ENCODE peak calls at places on chromosomes 11 and 22, in nine cellular contexts. Y is stomach, Z is heart left ventricle, F is uterus, A is right lobe of liver, H is Peyer's patch, Q is transverse colon, B is esophagus muscularis mucosa, J is IMR-90. S is an unnamed sample.

GRCh38 chr22:34334893-34335292 is 414.6 kb upstream of the LARGE1 start:
- DNase-seq in Q (no peak), Z (no peak), A (no peak), B (peak; percentile 21), H (no peak), F (no peak), J (no peak), Y (no peak), S (no peak)

GRCh38 chr11:101567086-101567485 is 16.7 kb downstream of the TRPC6 start:
- DNase-seq in J (no peak), H (no peak), Q (no peak), B (no peak), Z (no peak), Y (no peak), A (no peak), F (no peak), S (no peak)

GRCh38 chr11:92269021-92269420 is 44.4 kb downstream of the FAT3 start:
- DNase-seq in H (no peak), A (no peak), F (no peak), Z (no peak), Q (no peak), Y (no peak), J (peak; percentile 42), B (no peak), S (no peak)

GRCh38 chr22:49789289-49790141 is 38.2 kb downstream of the BRD1 start:
- DNase-seq in B (no peak), Y (no peak), H (peak; percentile 63), J (peak; percentile 45), F (peak; percentile 41), Q (peak; percentile 31), Z (peak; percentile 70), A (peak; percentile 71), S (no peak)

GRCh38 chr11:31821779-31822574 is 10.9 kb upstream of the PAX6 start:
- DNase-seq in J (no peak), Q (no peak), A (no peak), H (no peak), Z (no peak), F (no peak), B (no peak), Y (no peak), S (no peak)

GRCh38 chr22:20912494-20912893 is 4.7 kb upstream of the CRKL start:
- DNase-seq in J (no peak), Q (no peak), B (no peak), Z (no peak), Y (no peak), F (no peak), A (no peak), H (no peak), S (no peak)

GRCh38 chr11:119786431-119787073 is 57.6 kb upstream of the NECTIN1 start:
- DNase-seq in H (no peak), Z (no peak), F (no peak), Q (no peak), B (no peak), A (no peak), J (no peak), Y (no peak), S (no peak)

GRCh38 chr22:32219030-32219429 is 14.2 kb upstream of the RFPL2 start:
- DNase-seq in F (no peak), H (no peak), Q (no peak), Y (no peak), J (no peak), B (no peak), A (no peak), Z (no peak), S (no peak)

DNA sequence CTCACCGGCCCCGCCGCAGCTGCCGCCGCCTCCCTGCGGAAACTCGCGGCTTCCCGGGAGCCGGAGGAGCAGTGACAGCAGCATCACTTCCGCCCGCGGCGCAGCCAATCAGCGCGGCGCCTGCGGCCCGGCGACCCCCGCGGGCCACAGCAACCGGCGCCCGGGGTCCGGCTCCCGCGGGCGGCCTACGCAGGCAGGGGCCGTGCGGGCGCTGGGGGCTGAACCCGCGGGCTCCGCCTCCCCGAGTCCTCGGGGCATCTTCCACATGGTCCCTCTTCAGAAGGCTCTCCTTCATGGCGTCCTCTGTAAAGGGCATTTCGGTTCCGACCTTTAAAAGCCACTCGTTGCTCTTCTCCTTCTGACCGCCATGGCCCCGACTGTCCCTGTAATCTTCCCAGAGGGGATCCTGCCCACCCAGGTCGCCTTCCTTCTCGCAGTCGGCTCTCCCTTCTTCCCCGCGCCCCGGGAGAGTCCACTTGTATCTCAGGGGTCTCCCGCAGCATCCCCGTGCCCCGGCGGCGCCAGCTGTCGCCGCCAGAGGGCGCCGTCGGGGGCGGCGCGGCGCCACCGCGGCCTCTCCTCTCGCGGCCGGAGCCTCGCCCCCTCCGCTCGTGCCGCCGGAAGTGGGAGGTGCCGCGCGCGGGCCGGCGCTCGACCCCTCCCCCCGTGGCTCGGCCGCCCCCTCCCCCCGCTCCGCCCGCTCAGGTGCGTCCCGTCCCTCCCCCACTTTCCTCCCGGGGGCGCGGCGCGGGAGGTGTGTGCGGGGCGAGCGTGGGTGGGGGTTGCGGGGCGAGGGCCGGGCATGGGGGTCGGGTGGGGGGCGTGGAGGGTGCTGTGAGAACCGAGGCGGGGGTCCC is at the start of the genes PCSK7 and RNF214:
- DNase-seq in Z (peak; percentile 89), F (peak; percentile 79), A (peak; percentile 85), B (peak; percentile 93), J (peak; percentile 61), H (peak; percentile 90), Q (peak; percentile 84), Y (peak; percentile 82), S (peak; percentile 92)
- TF ChIP-seq POLR2A in Z (peak; percentile 57), F (peak; percentile 77), A (peak; percentile 79), B (peak; percentile 58), J (peak; percentile 74), H (peak; percentile 72), Q (peak; percentile 83), Y (no peak), S (peak; percentile 39)

GRCh38 chr11:35539781-35540281 is 14.4 kb upstream of the PAMR1 start:
- DNase-seq in Y (no peak), H (peak; percentile 59), A (no peak), Q (peak; percentile 30), J (peak; percentile 86), F (peak; percentile 76), B (no peak), Z (peak; percentile 76), S (peak; percentile 90)

GRCh38 chr11:35541621-35542375 is 16.4 kb upstream of the PAMR1 start:
- DNase-seq in A (no peak), H (peak; percentile 61), Y (no peak), Q (peak; percentile 16), B (no peak), J (peak; percentile 93), F (peak; percentile 79), Z (peak; percentile 57), S (peak; percentile 92)

GRCh38 chr11:35545604-35546003 is 20.2 kb upstream of the PAMR1 start:
- DNase-seq in A (no peak), B (no peak), F (no peak), Q (no peak), J (no peak), Y (no peak), H (no peak), Z (no peak), S (no peak)

GRCh38 chr11:35539256-35539655 is 13.8 kb upstream of the PAMR1 start:
- DNase-seq in Z (no peak), Y (no peak), Q (no peak), F (no peak), A (no peak), B (no peak), J (no peak), H (no peak), S (no peak)

GRCh38 chr11:35540526-35540925 is 15.1 kb upstream of the PAMR1 start:
- DNase-seq in F (no peak), A (no peak), B (no peak), Z (no peak), Y (no peak), J (peak; percentile 45), Q (no peak), H (no peak), S (no peak)
- TF ChIP-seq POLR2A in F (no peak), A (no peak), B (no peak), Z (no peak), Y (no peak), J (no peak), Q (no peak), H (no peak), S (no peak)

DNA sequence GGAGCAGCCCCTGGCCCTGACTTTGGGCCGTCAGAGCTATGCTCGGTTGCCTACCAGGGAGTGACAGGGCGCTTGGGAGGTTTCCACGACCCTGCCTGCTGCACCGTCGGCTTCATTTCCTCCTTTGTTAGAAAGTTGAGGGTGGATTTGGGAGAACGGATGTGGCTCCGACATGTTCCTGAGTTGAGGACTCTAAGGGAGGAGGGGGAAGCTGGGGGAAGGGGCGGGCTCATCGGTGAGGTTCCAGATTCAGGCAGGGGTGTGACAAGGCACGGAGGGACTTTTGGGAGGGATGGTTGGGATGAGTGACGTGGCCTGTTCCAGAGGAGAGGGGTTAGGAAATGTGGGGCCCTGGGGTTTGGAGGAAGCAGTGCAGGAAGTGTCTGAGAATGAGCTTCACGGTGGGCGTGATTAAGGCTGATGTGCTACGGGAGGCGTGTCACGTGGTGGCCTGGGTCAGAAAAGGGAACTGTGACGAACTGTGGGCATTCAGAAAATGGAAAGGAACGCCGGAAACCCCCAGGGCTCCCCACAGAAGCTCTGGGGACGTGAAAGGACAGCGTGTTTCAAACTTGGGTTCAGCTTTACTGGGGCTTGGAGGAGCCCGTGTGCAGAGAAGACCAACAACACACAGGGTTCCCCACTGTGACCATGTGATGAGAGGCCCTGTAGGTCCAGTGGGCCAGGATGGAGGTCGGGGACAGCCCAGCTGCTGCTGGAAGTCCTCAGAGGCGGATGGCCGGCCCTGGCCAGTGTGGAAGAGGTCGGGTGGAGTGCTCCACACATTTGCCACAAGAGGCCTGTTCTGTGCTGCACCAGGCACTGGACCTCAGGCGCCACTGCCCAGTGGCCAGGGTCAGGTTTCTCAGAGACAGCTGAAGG is 2.8 kb downstream of the PARVB start:
- DNase-seq in H (peak; percentile 96), F (peak; percentile 38), B (peak; percentile 96), A (peak; percentile 71), J (peak; percentile 63), Z (peak; percentile 88), Y (peak; percentile 70), Q (peak; percentile 87), S (peak; percentile 85)
- TF ChIP-seq POLR2A in H (no peak), F (peak; percentile 10), B (no peak), A (peak; percentile 45), J (peak; percentile 36), Z (no peak), Y (no peak), Q (peak; percentile 44), S (no peak)

GRCh38 chr11:73310076-73310475 is 2.0 kb downstream of the ARHGEF17 start:
- DNase-seq in Z (peak; percentile 48), Q (no peak), H (no peak), F (no peak), A (no peak), J (no peak), Y (no peak), B (no peak), S (peak; percentile 81)

GRCh38 chr11:73308003-73308962 is at the start of gene ARHGEF17:
- DNase-seq in H (no peak), B (no peak), J (peak; percentile 76), Z (peak; percentile 87), A (no peak), F (peak; percentile 83), Y (peak; percentile 73), Q (peak; percentile 72), S (peak; percentile 90)

GRCh38 chr11:73307323-73308002 is 613 bp upstream of the ARHGEF17 start:
- DNase-seq in J (peak; percentile 98), Y (peak; percentile 99), H (peak; percentile 98), B (peak; percentile 100), A (peak; percentile 94), F (peak; percentile 100), Q (peak; percentile 97), Z (peak; percentile 98), S (peak; percentile 99)

GRCh38 chr11:73310661-73311393 is 2.8 kb downstream of the ARHGEF17 start:
- DNase-seq in J (no peak), B (no peak), F (no peak), Y (no peak), A (no peak), Z (no peak), Q (no peak), H (no peak), S (peak; percentile 67)

DNA sequence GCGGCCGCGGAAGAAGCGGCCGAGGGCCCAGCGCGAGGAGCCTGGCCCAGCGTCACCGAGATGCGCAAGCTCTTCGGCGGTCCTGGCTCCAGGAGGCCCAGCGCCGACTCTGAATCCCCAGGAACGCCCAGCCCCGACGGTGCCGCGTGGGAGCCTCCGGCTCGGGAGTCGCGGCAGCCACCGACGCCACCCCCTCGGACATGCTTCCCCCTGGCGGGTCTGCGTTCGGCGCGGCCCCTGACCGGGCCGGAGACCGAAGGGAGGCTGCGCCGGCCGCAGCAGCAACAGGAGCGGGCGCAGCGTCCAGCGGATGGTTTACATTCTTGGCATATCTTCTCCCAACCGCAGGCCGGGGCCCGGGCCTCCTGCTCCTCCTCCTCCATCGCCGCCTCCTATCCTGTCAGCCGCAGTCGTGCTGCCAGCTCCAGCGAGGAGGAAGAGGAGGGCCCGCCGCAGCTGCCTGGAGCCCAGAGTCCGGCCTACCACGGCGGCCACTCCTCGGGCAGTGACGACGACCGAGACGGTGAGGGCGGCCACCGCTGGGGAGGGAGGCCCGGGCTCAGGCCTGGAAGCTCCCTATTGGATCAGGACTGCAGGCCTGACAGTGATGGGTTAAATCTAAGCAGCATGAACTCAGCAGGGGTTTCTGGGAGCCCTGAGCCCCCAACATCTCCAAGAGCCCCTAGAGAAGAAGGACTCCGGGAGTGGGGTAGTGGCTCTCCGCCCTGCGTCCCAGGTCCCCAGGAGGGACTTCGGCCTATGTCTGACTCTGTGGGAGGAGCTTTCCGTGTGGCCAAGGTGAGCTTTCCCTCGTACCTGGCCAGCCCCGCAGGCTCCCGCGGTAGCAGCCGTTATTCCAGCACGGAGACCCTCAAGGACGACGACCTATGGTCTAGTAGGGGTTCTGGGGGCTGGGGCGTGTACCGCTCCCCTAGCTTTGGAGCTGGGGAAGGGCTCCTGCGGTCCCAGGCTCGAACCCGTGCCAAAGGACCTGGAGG is 1.2 kb downstream of the ARHGEF17 start:
- DNase-seq in Q (peak; percentile 84), B (peak; percentile 96), A (peak; percentile 73), Y (peak; percentile 91), F (peak; percentile 86), H (peak; percentile 83), Z (peak; percentile 96), J (peak; percentile 96), S (peak; percentile 98)
- TF ChIP-seq POLR2A in Q (peak; percentile 77), B (peak; percentile 50), A (peak; percentile 41), Y (peak; percentile 34), F (peak; percentile 74), H (no peak), Z (no peak), J (peak; percentile 74), S (peak; percentile 58)